ENCODE peak calls at places on chromosomes 7 and 10, in ten cellular contexts. Z, Y, Q, G, U, H, V, O, N and K are unnamed samples.
A peak's percentile ranks its signal among the peaks of the same experiment; 100 is the strongest.

GRCh38 chr10:101578192-101578591 is 9.9 kb downstream of the POLL start:
- DNase-seq in G (no peak), H (no peak), U (no peak), V (no peak), Z (no peak), N (no peak), Y (no peak), O (no peak), Q (no peak), K (no peak)

GRCh38 chr10:101959349-101959916 is 96.5 kb downstream of the ARMH3 start:
- DNase-seq in Q (no peak), U (no peak), Z (no peak), G (no peak), V (no peak), Y (no peak), N (no peak), H (no peak), O (no peak), K (no peak)

GRCh38 chr10:112526906-112527305 is 79.9 kb downstream of the VTI1A start:
- DNase-seq in Q (peak; percentile 20), O (no peak), V (no peak), Z (no peak), G (no peak), N (no peak), H (no peak), U (no peak), Y (no peak), K (peak; percentile 47)

GRCh38 chr7:37320840-37321468 is 127.7 kb downstream of the ELMO1 start:
- DNase-seq in O (no peak), N (no peak), H (no peak), Y (no peak), Z (no peak), Q (peak; percentile 25), U (no peak), G (no peak), V (no peak), K (no peak)

GRCh38 chr7:78178319-78178718 is 379.7 kb downstream of the PHTF2 start:
- DNase-seq in U (no peak), G (no peak), Z (no peak), N (no peak), O (no peak), Y (no peak), H (no peak), Q (no peak), V (no peak), K (no peak)

GRCh38 chr10:34049887-34050286 is 715.4 kb upstream of the NRP1 start:
- DNase-seq in O (no peak), N (no peak), Q (peak; percentile 90), U (no peak), G (no peak), Y (no peak), H (peak; percentile 86), V (no peak), Z (no peak), K (peak; percentile 14)

GRCh38 chr7:46493196-46493595 is 572.1 kb upstream of the IGFBP3 start:
- DNase-seq in G (no peak), O (no peak), N (no peak), V (no peak), U (no peak), Y (no peak), Z (no peak), Q (no peak), H (no peak), K (no peak)

GRCh38 chr7:83697814-83698530 is 49.0 kb upstream of the SEMA3E start:
- DNase-seq in N (no peak), Z (no peak), Q (no peak), O (no peak), V (no peak), Y (no peak), H (no peak), U (no peak), G (no peak), K (no peak)

GRCh38 chr7:2003931-2004812 is 228.6 kb downstream of the MAD1L1 start:
- DNase-seq in G (peak; percentile 52), N (peak; percentile 32), H (peak; percentile 80), Q (no peak), U (no peak), V (no peak), Y (no peak), Z (no peak), O (peak; percentile 58), K (peak; percentile 68)

GRCh38 chr7:27179503-27180430 is 5.3 kb downstream of the HOXA11 start:
- DNase-seq in Z (peak; percentile 47), U (peak; percentile 88), G (peak; percentile 93), Y (peak; percentile 90), N (peak; percentile 76), V (peak; percentile 52), H (peak; percentile 96), Q (peak; percentile 85), O (peak; percentile 73), K (peak; percentile 89)

GRCh38 chr10:103442031-103442461 is 10.1 kb downstream of the CALHM2 start:
- DNase-seq in O (no peak), Z (no peak), N (no peak), Q (no peak), G (no peak), Y (no peak), V (no peak), U (no peak), H (peak; percentile 95), K (no peak)

GRCh38 chr10:61901829-61902447 is 439 bp downstream of the ARID5B start:
- DNase-seq in O (no peak), N (no peak), Y (no peak), U (no peak), G (no peak), H (peak; percentile 68), Q (peak; percentile 31), Z (no peak), V (no peak), K (no peak)

GRCh38 chr10:1348773-1349050 is 292.5 kb downstream of the WDR37 start:
- DNase-seq in N (no peak), U (no peak), H (no peak), G (no peak), Z (no peak), Q (no peak), Y (no peak), V (no peak), O (no peak), K (no peak)

GRCh38 chr10:47318706-47319105 is 3.5 kb upstream of the GDF2 start:
- DNase-seq in Y (no peak), U (no peak), H (peak; percentile 13), O (peak; percentile 38), G (no peak), Q (peak; percentile 43), V (no peak), Z (no peak), N (no peak), K (no peak)

GRCh38 chr10:77628906-77629730 is 8.5 kb downstream of the KCNMA1 start:
- DNase-seq in V (no peak), Q (peak; percentile 65), G (no peak), Z (no peak), U (no peak), N (no peak), H (no peak), O (no peak), Y (no peak), K (no peak)

GRCh38 chr10:96043895-96044580 is 655 bp downstream of the CCNJ start:
- DNase-seq in N (peak; percentile 73), V (peak; percentile 44), O (peak; percentile 70), U (peak; percentile 29), Z (peak; percentile 22), Q (peak; percentile 40), G (peak; percentile 74), Y (peak; percentile 62), H (peak; percentile 91), K (peak; percentile 90)

GRCh38 chr7:117555260-117555659 is 75.4 kb downstream of the CFTR start:
- DNase-seq in N (no peak), Q (no peak), Y (no peak), Z (no peak), U (no peak), G (no peak), V (no peak), H (no peak), O (no peak), K (no peak)

GRCh38 chr7:47577351-47577919 is 4.5 kb downstream of the TNS3 start:
- DNase-seq in O (no peak), Z (no peak), G (no peak), N (no peak), H (no peak), U (no peak), Y (no peak), Q (no peak), V (no peak), K (peak; percentile 84)

GRCh38 chr7:50304158-50304910 is at the start of gene IKZF1:
- DNase-seq in G (peak; percentile 78), O (peak; percentile 76), Q (no peak), V (peak; percentile 77), N (peak; percentile 89), U (no peak), Y (peak; percentile 58), Z (peak; percentile 49), H (peak; percentile 61), K (peak; percentile 96)

GRCh38 chr10:3785849-3786290 is 861 bp upstream of the KLF6 start:
- DNase-seq in N (no peak), Q (peak; percentile 64), V (no peak), H (peak; percentile 45), Z (no peak), Y (peak; percentile 58), G (peak; percentile 78), O (peak; percentile 75), U (no peak), K (no peak)

GRCh38 chr7:32958046-32959025 is 1.1 kb downstream of the FKBP9 start:
- DNase-seq in N (peak; percentile 60), O (peak; percentile 72), U (peak; percentile 9), V (no peak), Z (no peak), G (peak; percentile 77), H (peak; percentile 93), Y (peak; percentile 58), Q (peak; percentile 41), K (no peak)

GRCh38 chr10:128604025-128604424 is 477.8 kb upstream of the MKI67 start:
- DNase-seq in O (no peak), Y (peak; percentile 79), N (no peak), G (no peak), H (no peak), Q (no peak), U (no peak), V (no peak), Z (no peak), K (no peak)
- H3K9me3 ChIP-seq in O (no peaks in the 10 kb centered on the region), Y (no peaks in the 10 kb centered on the region), N (no peaks in the 10 kb centered on the region), G (no peaks in the 10 kb centered on the region), H (no peaks in the 10 kb centered on the region), Q (no peaks in the 10 kb centered on the region), U (no peaks in the 10 kb centered on the region), V (no peaks in the 10 kb centered on the region), Z (no peaks in the 10 kb centered on the region), K (no peaks in the 10 kb centered on the region)

GRCh38 chr7:88278881-88279280 is 27.8 kb downstream of the STEAP4 start:
- DNase-seq in Y (no peak), H (no peak), G (no peak), Z (no peak), O (no peak), Q (no peak), U (no peak), V (no peak), N (no peak), K (no peak)
- H3K4me3 ChIP-seq in Y (no peak overlapping the region), H (no peak overlapping the region), G (no peak overlapping the region), Z (no peak overlapping the region), O (no peak overlapping the region), Q (no peak overlapping the region), U (no peak overlapping the region), V (no peak overlapping the region), N (no peak overlapping the region), K (no peak overlapping the region)

GRCh38 chr10:69061305-69062161 is 26.4 kb upstream of the SRGN start:
- DNase-seq in Y (peak; percentile 38), G (peak; percentile 81), N (peak; percentile 65), Z (peak; percentile 22), V (peak; percentile 56), Q (peak; percentile 84), H (peak; percentile 91), U (no peak), O (peak; percentile 86), K (peak; percentile 88)
- H3K27ac ChIP-seq in Y (peak overlapping the region; percentile 79), G (peak overlapping the region; percentile 80), N (peak overlapping the region; percentile 91), Z (no peak overlapping the region), V (peak overlapping the region; percentile 84), Q (peak overlapping the region; percentile 85), H (peak overlapping the region; percentile 99), U (peak overlapping the region; percentile 77), O (peak overlapping the region; percentile 96), K (peak overlapping the region; percentile 97)

GRCh38 chr7:147022056-147022455 is 905.5 kb downstream of the CNTNAP2 start:
- DNase-seq in H (peak; percentile 62), Z (no peak), Y (no peak), V (no peak), U (no peak), O (no peak), Q (no peak), G (no peak), N (no peak), K (no peak)
- H3K9me3 ChIP-seq in H (no peaks in the 10 kb centered on the region), Z (no peaks in the 10 kb centered on the region), Y (no peaks in the 10 kb centered on the region), V (no peaks in the 10 kb centered on the region), U (no peaks in the 10 kb centered on the region), O (no peaks in the 10 kb centered on the region), Q (peaks cover 3% of the 10 kb centered on the region), G (no peaks in the 10 kb centered on the region), N (no peaks in the 10 kb centered on the region), K (peaks cover 3% of the 10 kb centered on the region)